ENCODE peak calls at places on chromosomes 6 and 20, in six cellular contexts. J is brain microvascular endothelial cell; B is heart left ventricle; I is activated CD4-positive, alpha-beta T cell treated with anti-CD3 and anti-CD28 coated beads for 48 hours; T is SJSA1; Q is NCI-H748 treated with DMSO at 0.1 percent for 48 hours. Y is an unnamed sample.

GRCh38 chr6:41630069-41630468 is 8.2 kb upstream of the MDFI start:
- DNase-seq in Q (no peak), B (no peak), I (no peak), T (no peak), J (no peak), Y (no peak)

GRCh38 chr6:43282636-43283513 is 15.2 kb upstream of the SLC22A7 start:
- DNase-seq in I (no peak), T (no peak), B (no peak), J (no peak), Q (no peak), Y (no peak)

GRCh38 chr6:35360349-35361138 is 18.2 kb downstream of the PPARD start:
- DNase-seq in Q (no peak), I (no peak), B (peak), T (no peak), J (no peak), Y (peak)

GRCh38 chr6:73391735-73392134 is 2.9 kb upstream of the DDX43 start:
- DNase-seq in I (no peak), B (no peak), J (no peak), T (no peak), Q (no peak), Y (no peak)

GRCh38 chr20:49543858-49544437 is 24.0 kb downstream of the PTGIS start:
- DNase-seq in I (no peak), T (peak), J (no peak), B (no peak), Q (no peak), Y (no peak)

GRCh38 chr6:157648561-157648960 is 174.5 kb upstream of the SNX9 start:
- DNase-seq in T (no peak), J (no peak), B (no peak), Q (no peak), I (no peak), Y (no peak)

GRCh38 chr6:132456700-132457143 is 55.4 kb upstream of the MOXD1 start:
- DNase-seq in I (no peak), T (no peak), Q (no peak), B (peak), J (no peak), Y (peak)

GRCh38 chr20:48690888-48691287 is 136.9 kb downstream of the PREX1 start:
- DNase-seq in I (no peak), J (no peak), B (no peak), Q (no peak), T (no peak), Y (peak)

GRCh38 chr20:2535711-2536561 is 437 bp upstream of the TMC2 start:
- DNase-seq in B (no peak), Q (no peak), J (no peak), I (no peak), T (no peak), Y (no peak)

GRCh38 chr6:43200541-43200940 is 18.5 kb downstream of the CUL9 start:
- DNase-seq in B (no peak), Q (no peak), T (no peak), I (no peak), J (no peak), Y (no peak)

GRCh38 chr6:148868901-148869300 is 122.1 kb downstream of the UST start:
- DNase-seq in I (no peak), Q (no peak), T (no peak), J (no peak), B (no peak), Y (no peak)

GRCh38 chr6:88380083-88380482 is 213.9 kb upstream of the CNR1 start:
- DNase-seq in B (peak), I (no peak), J (peak), Q (no peak), T (peak), Y (peak)

GRCh38 chr6:39084506-39084905 is 30.5 kb downstream of the SAYSD1 start:
- DNase-seq in T (no peak), Q (no peak), B (no peak), I (no peak), J (no peak), Y (no peak)

GRCh38 chr6:110944681-110945151 is 13.8 kb upstream of the GTF3C6 start:
- DNase-seq in J (peak), B (no peak), T (no peak), I (peak), Q (no peak), Y (peak)

GRCh38 chr20:34299925-34300806 is 3.0 kb downstream of the AHCY start:
- DNase-seq in T (no peak), I (no peak), J (no peak), Q (no peak), B (no peak), Y (no peak)

GRCh38 chr6:142700032-142700431 is 244.9 kb downstream of the HIVEP2 start:
- DNase-seq in T (no peak), B (no peak), Q (no peak), I (no peak), J (no peak), Y (peak)

GRCh38 chr6:157614026-157614484 is 209.0 kb upstream of the SNX9 start:
- DNase-seq in B (no peak), I (no peak), Q (no peak), T (no peak), J (no peak), Y (no peak)

GRCh38 chr6:36688534-36689075 is 9.0 kb upstream of the RAB44 start:
- DNase-seq in T (no peak), J (no peak), B (no peak), I (no peak), Q (no peak), Y (no peak)

GRCh38 chr6:55011034-55011433 is 163.3 kb upstream of the HCRTR2 start:
- DNase-seq in B (no peak), J (no peak), Q (no peak), I (no peak), T (no peak), Y (no peak)

GRCh38 chr6:151757506-151757955 is 50.0 kb upstream of the ESR1 start:
- DNase-seq in B (no peak), Q (no peak), I (peak), J (no peak), T (no peak), Y (no peak)

GRCh38 chr6:88164061-88164460 is 2.1 kb downstream of the CNR1 start:
- DNase-seq in I (no peak), B (no peak), J (no peak), Q (no peak), T (no peak), Y (no peak)

GRCh38 chr6:16270178-16270794 is 31.9 kb downstream of the GMPR start:
- DNase-seq in Q (no peak), I (no peak), B (no peak), J (no peak), T (no peak), Y (no peak)

GRCh38 chr6:15369838-15370237 is 124.0 kb downstream of the JARID2 start:
- DNase-seq in J (no peak), Q (no peak), I (no peak), T (no peak), B (no peak), Y (no peak)

GRCh38 chr20:64193058-64193457 is 28.8 kb downstream of the MYT1 start:
- DNase-seq in Q (no peak), T (no peak), I (no peak), B (no peak), J (no peak), Y (no peak)

GRCh38 chr20:1815502-1816085 is 79.6 kb upstream of the SIRPA start:
- DNase-seq in I (no peak), B (no peak), T (no peak), J (no peak), Q (peak), Y (no peak)

GRCh38 chr6:167341665-167342655 is 17.1 kb downstream of the TTLL2 start:
- DNase-seq in Q (peak), T (no peak), J (no peak), I (no peak), B (no peak), Y (no peak)

GRCh38 chr6:53937461-53937860 is 142.7 kb downstream of the LRRC1 start:
- DNase-seq in T (no peak), Q (no peak), J (no peak), B (no peak), I (no peak), Y (no peak)

GRCh38 chr6:143964667-143965066 is 43.4 kb downstream of the PLAGL1 start:
- DNase-seq in J (peak), I (no peak), B (peak), Q (no peak), T (no peak), Y (no peak)

GRCh38 chr6:69985180-69985579 is 118.8 kb downstream of the COL19A1 start:
- DNase-seq in T (no peak), B (no peak), I (no peak), J (no peak), Q (no peak), Y (no peak)

GRCh38 chr6:139983555-139984276 is 609.3 kb upstream of the CITED2 start:
- DNase-seq in B (no peak), T (no peak), Q (no peak), I (no peak), J (peak), Y (no peak)

GRCh38 chr6:168156742-168157265 is 77.8 kb upstream of the FRMD1 start:
- DNase-seq in Q (no peak), B (peak), J (no peak), I (no peak), T (peak), Y (no peak)

GRCh38 chr20:62570897-62571666 is 71.2 kb upstream of the SLCO4A1 start:
- DNase-seq in B (no peak), J (no peak), T (no peak), Q (no peak), I (no peak), Y (no peak)

GRCh38 chr6:119483936-119484335 is 134.4 kb upstream of the MAN1A1 start:
- DNase-seq in I (no peak), T (no peak), J (no peak), Q (no peak), B (no peak), Y (no peak)

GRCh38 chr6:147016440-147016839 is 187.8 kb upstream of the STXBP5 start:
- DNase-seq in T (no peak), B (no peak), J (no peak), Q (no peak), I (no peak), Y (no peak)

GRCh38 chr6:136792066-136792944 is at the start of gene MAP3K5:
- DNase-seq in I (peak), Q (peak), B (peak), T (peak), J (peak), Y (peak)

GRCh38 chr6:116682334-116682712 is 1.3 kb downstream of the KPNA5 start:
- DNase-seq in T (no peak), J (peak), B (no peak), I (peak), Q (peak), Y (peak)

GRCh38 chr6:53896237-53896636 is 101.4 kb downstream of the LRRC1 start:
- DNase-seq in B (no peak), J (no peak), Q (no peak), T (no peak), I (no peak), Y (no peak)

GRCh38 chr20:35117629-35118028 is 25.0 kb upstream of the TRPC4AP start:
- DNase-seq in B (no peak), Q (no peak), I (no peak), J (no peak), T (no peak), Y (no peak)

GRCh38 chr6:14948586-14949245 is 297.2 kb upstream of the JARID2 start:
- DNase-seq in Q (peak), B (no peak), I (no peak), J (no peak), T (no peak), Y (no peak)